ENCODE peak calls at places on chromosomes 12 and 14, in five cellular contexts. G is fibroblast of the aortic adventitia; U is fibroblast of pulmonary artery; W is GM03348; K is activated naive CD4-positive, alpha-beta T cell treated with Interleukin-2 at 50 U/mL for 16 hours. M is an unnamed sample.

GRCh38 chr12:104695453-104696148 is 238.9 kb downstream of the CHST11 start:
- DNase-seq in W (peak; percentile 27), G (peak; percentile 93), K (peak; percentile 86), U (peak; percentile 97), M (no peak)

GRCh38 chr14:101225729-101226152 is 322.2 kb upstream of the RTL1 start:
- DNase-seq in K (no peak), U (no peak), W (no peak), G (no peak), M (no peak)

GRCh38 chr12:85834378-85834777 is 1.8 kb downstream of the RASSF9 start:
- DNase-seq in G (no peak), U (no peak), K (no peak), W (no peak), M (no peak)

GRCh38 chr12:118015944-118016343 is 559 bp upstream of the RFC5 start:
- DNase-seq in U (no peak), W (peak; percentile 11), G (no peak), K (no peak), M (no peak)

GRCh38 chr12:2286461-2287131 is 233.8 kb downstream of the CACNA1C start:
- DNase-seq in G (peak; percentile 74), U (no peak), K (no peak), W (peak; percentile 79), M (no peak)

GRCh38 chr14:65224799-65225198 is 122.5 kb upstream of the MAX start:
- DNase-seq in W (no peak), U (peak; percentile 48), K (peak; percentile 11), G (peak; percentile 57), M (peak; percentile 45)

GRCh38 chr12:60333461-60333860 is 737.6 kb downstream of the SLC16A7 start:
- DNase-seq in U (no peak), W (no peak), G (peak; percentile 16), K (no peak), M (no peak)

GRCh38 chr12:119659289-119659897 is 8.5 kb upstream of the PRKAB1 start:
- DNase-seq in G (peak; percentile 45), W (peak; percentile 73), U (peak; percentile 45), K (peak; percentile 55), M (no peak)

GRCh38 chr12:6553051-6553868 is 2.6 kb downstream of the IFFO1 start:
- DNase-seq in U (peak; percentile 87), K (no peak), W (peak; percentile 73), G (peak; percentile 86), M (no peak)

GRCh38 chr14:61196792-61197191 is 84.3 kb downstream of the TMEM30B start:
- DNase-seq in U (peak; percentile 40), W (no peak), K (no peak), G (no peak), M (no peak)

GRCh38 chr12:29346764-29347421 is 34.1 kb downstream of the ERGIC2 start:
- DNase-seq in K (no peak), G (no peak), W (no peak), U (no peak), M (no peak)

GRCh38 chr14:49586673-49587460 is 687 bp upstream of the RPS29 start:
- DNase-seq in G (peak; percentile 91), K (peak; percentile 66), W (peak; percentile 65), U (peak; percentile 88), M (no peak)

GRCh38 chr12:89832336-89832735 is 123.7 kb upstream of the ATP2B1 start:
- DNase-seq in K (no peak), G (no peak), U (no peak), W (no peak), M (no peak)

GRCh38 chr12:103547929-103548328 is 39.1 kb upstream of the STAB2 start:
- DNase-seq in W (no peak), U (no peak), K (no peak), G (no peak), M (no peak)

GRCh38 chr12:48023386-48023785 is 19.1 kb upstream of the COL2A1 start:
- DNase-seq in U (no peak), K (no peak), W (no peak), G (no peak), M (no peak)

GRCh38 chr14:58772814-58773620 is 135.3 kb downstream of the DACT1 start:
- DNase-seq in K (no peak), W (no peak), U (no peak), G (no peak), M (no peak)

GRCh38 chr12:53467880-53468279 is 16.0 kb downstream of the PCBP2 start:
- DNase-seq in U (no peak), K (no peak), W (no peak), G (no peak), M (no peak)

GRCh38 chr12:93390025-93390424 is 12.3 kb downstream of the NUDT4 start:
- DNase-seq in U (no peak), W (no peak), G (no peak), K (no peak), M (no peak)

GRCh38 chr12:22083167-22083566 is 37.1 kb downstream of the CMAS start:
- DNase-seq in G (peak; percentile 71), K (peak; percentile 15), U (peak; percentile 58), W (peak; percentile 45), M (no peak)

GRCh38 chr12:92943482-92944250 is 14.6 kb upstream of the EEA1 start:
- DNase-seq in K (no peak), U (peak; percentile 79), W (no peak), G (peak; percentile 83), M (no peak)

GRCh38 chr12:546920-547845 is 87.4 kb downstream of the B4GALNT3 start:
- DNase-seq in K (peak; percentile 73), G (peak; percentile 43), U (peak; percentile 59), W (peak; percentile 92), M (peak; percentile 52)

GRCh38 chr12:110543252-110543959 is 39.7 kb downstream of the PPTC7 start:
- DNase-seq in W (no peak), K (no peak), U (peak; percentile 95), G (peak; percentile 92), M (peak; percentile 88)

GRCh38 chr12:14256555-14257169 is 108.8 kb upstream of the ATF7IP start:
- DNase-seq in G (peak; percentile 92), W (peak; percentile 75), K (peak; percentile 80), U (peak; percentile 95), M (peak; percentile 71)

GRCh38 chr14:64722842-64723447 is 18.7 kb downstream of the PLEKHG3 start:
- DNase-seq in K (no peak), G (no peak), U (no peak), W (no peak), M (no peak)

M was measured in posterior cingulate gyrus.